ENCODE peak calls at places on chromosome 15, in four cellular contexts. P, I, R and M are unnamed samples.

GRCh38 chr15:78216276-78217229 is 17.8 kb downstream of the ACSBG1 start:
- DNase-seq in P (peak), I (peak), R (peak), M (no peak)

GRCh38 chr15:50065264-50065663 is 53.8 kb downstream of the ATP8B4 start:
- DNase-seq in P (no peak), I (no peak), R (no peak), M (no peak)

GRCh38 chr15:74383695-74384565 is 16.5 kb upstream of the CYP11A1 start:
- DNase-seq in P (no peak), I (peak), R (no peak), M (no peak)

GRCh38 chr15:23565395-23566069 is at the start of gene MKRN3:
- DNase-seq in P (peak), I (no peak), R (peak), M (peak)

GRCh38 chr15:24848050-24848449 is 106.7 kb upstream of the SNRPN start:
- DNase-seq in P (peak), I (no peak), R (peak), M (peak)

GRCh38 chr15:78234515-78235040 is at the start of gene ACSBG1:
- DNase-seq in P (no peak), I (peak), R (no peak), M (no peak)

GRCh38 chr15:98807262-98807661 is 158.9 kb downstream of the IGF1R start:
- DNase-seq in P (peak), I (no peak), R (no peak), M (no peak)

GRCh38 chr15:33089878-33090757 is 104.4 kb downstream of the FMN1 start:
- DNase-seq in P (peak), I (no peak), R (no peak), M (no peak)

GRCh38 chr15:34869110-34869509 is 73.8 kb upstream of the ACTC1 start:
- DNase-seq in P (no peak), I (no peak), R (no peak), M (no peak)

GRCh38 chr15:52799145-52799811 is 9.1 kb upstream of the ONECUT1 start:
- DNase-seq in P (no peak), I (no peak), R (no peak), M (no peak)

GRCh38 chr15:85753261-85753660 is 41.5 kb downstream of the KLHL25 start:
- DNase-seq in P (no peak), I (peak), R (no peak), M (no peak)

GRCh38 chr15:42591238-42591936 is 16.0 kb downstream of the STARD9 start:
- DNase-seq in P (peak), I (no peak), R (peak), M (no peak)

GRCh38 chr15:31954364-31954763 is 76.0 kb upstream of the CHRNA7 start:
- DNase-seq in P (no peak), I (no peak), R (no peak), M (no peak)

GRCh38 chr15:31302778-31303433 is 23.7 kb upstream of the KLF13 start:
- DNase-seq in P (no peak), I (no peak), R (no peak), M (peak)

GRCh38 chr15:85764649-85765277 is 30.0 kb downstream of the KLHL25 start:
- DNase-seq in P (peak), I (no peak), R (no peak), M (no peak)

GRCh38 chr15:58227706-58228543 is 89.7 kb downstream of the AQP9 start:
- DNase-seq in P (peak), I (no peak), R (peak), M (peak)

GRCh38 chr15:51077565-51078153 is 17.0 kb downstream of the TNFAIP8L3 start:
- DNase-seq in P (peak), I (no peak), R (no peak), M (no peak)

GRCh38 chr15:84671211-84671610 is 13.2 kb upstream of the NMB start:
- DNase-seq in P (peak), I (no peak), R (no peak), M (no peak)

GRCh38 chr15:48850648-48851047 is 27.3 kb upstream of the EID1 start:
- DNase-seq in P (no peak), I (no peak), R (no peak), M (no peak)

GRCh38 chr15:70504988-70505387 is 258.4 kb downstream of the UACA start:
- DNase-seq in P (no peak), I (no peak), R (no peak), M (no peak)
- TF ChIP-seq CTCF in P (no peak), I (no peak), R (peak), M (no peak)

GRCh38 chr15:22253676-22254408 is 173.5 kb downstream of the OR4M2 start:
- DNase-seq in P (no peak), I (no peak), R (no peak), M (no peak)
- H3K4me3 ChIP-seq in P (no peak), I (no peak), R (no peak), M (no peak)

DNA sequence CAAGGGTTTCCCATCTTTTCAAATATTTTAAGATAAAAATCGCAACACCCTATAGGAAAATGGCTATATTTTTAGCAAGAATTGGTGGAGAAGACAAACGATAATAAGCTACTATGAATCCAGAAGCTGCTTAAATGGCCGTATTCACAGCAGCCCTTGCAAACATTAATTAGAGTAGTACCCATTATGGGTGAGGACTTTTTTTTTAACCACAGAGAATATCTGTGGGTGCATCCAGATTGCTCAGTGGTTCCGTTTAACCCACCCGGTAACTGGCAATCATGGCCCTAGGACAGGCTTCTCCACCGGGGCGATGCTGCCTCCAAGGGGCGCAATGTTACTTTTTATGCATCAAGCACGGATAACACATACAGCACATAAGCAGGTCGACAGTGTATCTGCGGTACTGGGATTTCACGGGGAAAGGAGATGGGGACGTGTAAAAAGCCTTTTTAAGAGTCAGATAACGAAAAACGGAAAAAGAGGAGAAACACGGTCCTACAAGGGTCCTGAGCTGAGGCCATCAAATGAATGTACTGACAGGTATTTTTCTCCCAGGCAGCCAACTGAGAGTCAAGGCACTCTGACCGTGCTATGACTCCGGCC is 968 bp upstream of the TMEM266 start:
- DNase-seq in P (no peak), I (no peak), R (peak), M (peak)
- TF ChIP-seq CTCF in P (peak), I (peak), R (peak), M (peak)

DNA sequence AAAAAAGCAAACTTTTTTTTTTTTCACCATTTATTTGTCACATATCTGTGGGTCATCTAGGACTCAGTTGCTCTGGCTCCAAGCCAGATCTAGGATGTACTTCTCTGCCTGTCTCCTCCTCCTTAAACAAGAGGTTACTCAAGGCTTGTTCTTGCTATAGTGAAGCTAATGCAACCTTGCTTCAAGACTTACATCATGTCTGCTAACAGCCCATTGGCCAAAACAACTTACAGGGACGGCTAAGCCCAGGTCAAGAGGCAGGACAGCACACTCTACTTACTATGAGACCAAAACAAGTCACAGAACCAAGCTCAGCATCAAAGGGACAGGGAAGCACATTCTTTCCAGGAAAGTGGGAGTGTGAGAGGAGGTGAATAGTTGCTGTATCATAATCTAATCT is 123.8 kb upstream of the BNIP2 start:
- DNase-seq in P (no peak), I (no peak), R (no peak), M (peak)
- H3K4me3 ChIP-seq in P (no peak), I (no peak), R (no peak), M (no peak)

GRCh38 chr15:41125950-41126642 is 10.0 kb upstream of the INO80 start:
- DNase-seq in P (no peak), I (no peak), R (no peak), M (no peak)
- TF ChIP-seq CTCF in P (no peak), I (no peak), R (no peak), M (no peak)

DNA sequence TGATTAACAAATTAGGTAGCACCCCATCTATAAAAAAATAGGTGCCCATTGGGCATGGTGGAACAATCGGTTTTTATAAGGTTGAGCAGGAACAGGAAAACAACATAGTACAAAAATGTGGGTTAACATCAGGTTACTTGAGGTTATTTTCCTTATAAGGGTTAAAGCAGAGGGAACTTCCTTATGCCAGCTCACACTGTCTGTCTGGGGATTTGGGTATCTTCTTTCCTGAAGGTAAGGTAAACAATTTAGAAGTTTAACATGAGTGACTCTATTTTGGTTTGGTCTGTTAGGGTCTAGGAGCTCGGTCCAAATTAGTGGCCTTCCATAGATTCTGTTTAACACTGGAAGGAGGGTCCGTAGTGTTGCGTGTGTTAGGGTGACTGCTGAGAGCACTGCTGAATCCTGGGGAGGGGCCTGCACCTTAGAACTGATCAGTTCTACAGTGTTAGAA is 14.7 kb downstream of the CHD2 start:
- DNase-seq in P (no peak), I (no peak), R (no peak), M (no peak)
- H3K4me3 ChIP-seq in P (no peak), I (no peak), R (no peak), M (no peak)

GRCh38 chr15:71800835-71801745 is 9.3 kb upstream of the NR2E3 start:
- DNase-seq in P (peak), I (no peak), R (peak), M (peak)
- TF ChIP-seq CTCF in P (peak), I (peak), R (peak), M (peak)

GRCh38 chr15:91692596-91692995 is 160.9 kb upstream of the SLCO3A1 start:
- DNase-seq in P (no peak), I (no peak), R (no peak), M (no peak)
- H3K4me3 ChIP-seq in P (no peak), I (no peak), R (no peak), M (no peak)

DNA sequence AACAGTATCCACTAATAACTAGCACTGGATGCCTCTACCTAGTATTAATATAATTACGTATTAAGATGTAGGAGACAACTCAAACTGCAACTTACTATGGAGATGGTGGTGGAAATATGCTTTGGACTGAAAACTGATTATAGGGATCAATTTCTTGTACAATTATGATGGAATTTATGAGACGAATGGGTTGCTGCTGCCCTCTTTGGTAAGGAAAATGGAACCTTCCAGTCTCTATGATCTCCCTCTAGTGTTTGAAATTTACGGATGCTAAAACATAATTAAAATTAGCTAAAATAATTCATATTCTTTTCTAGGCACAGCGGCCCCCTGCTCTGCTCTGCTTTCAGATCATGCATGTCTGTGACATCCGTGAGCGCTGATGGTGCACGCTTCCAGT is 132.3 kb downstream of the NR2F2 start:
- DNase-seq in P (peak), I (no peak), R (no peak), M (no peak)
- TF ChIP-seq CTCF in P (no peak), I (peak), R (no peak), M (no peak)